ENCODE peak calls at places on chromosomes 2 and 18, in eight cellular contexts. One of them, this sample, is unnamed.

GRCh38 chr2:23926750-23927627 is at the start of gene ATAD2B:
- DNase-seq in PC-9: peak; percentile 96
- DNase-seq in NCI-H774: peak; percentile 95
- DNase-seq in CD8-positive, alpha-beta memory T cell: peak; percentile 90
- DNase-seq in mesothelial cell of epicardium: peak; percentile 85
- DNase-seq in GM10248: peak; percentile 93
- DNase-seq in left kidney: peak; percentile 98
- DNase-seq in endothelial cell: peak; percentile 98
- DNase-seq in this sample: peak; percentile 92

GRCh38 chr2:104521247-104521646 is 332.7 kb upstream of the POU3F3 start:
- DNase-seq in PC-9: no peak
- DNase-seq in NCI-H774: no peak
- DNase-seq in CD8-positive, alpha-beta memory T cell: no peak
- DNase-seq in mesothelial cell of epicardium: no peak
- DNase-seq in GM10248: no peak
- DNase-seq in left kidney: peak; percentile 57
- DNase-seq in endothelial cell: peak; percentile 20
- DNase-seq in this sample: no peak

GRCh38 chr2:196598412-196598811 is 41.1 kb upstream of the CCDC150 start:
- DNase-seq in PC-9: no peak
- DNase-seq in NCI-H774: no peak
- DNase-seq in CD8-positive, alpha-beta memory T cell: no peak
- DNase-seq in mesothelial cell of epicardium: no peak
- DNase-seq in GM10248: no peak
- DNase-seq in left kidney: no peak
- DNase-seq in endothelial cell: no peak
- DNase-seq in this sample: no peak

GRCh38 chr2:114518738-114519137 is 76.3 kb downstream of the DPP10 start:
- DNase-seq in PC-9: no peak
- DNase-seq in NCI-H774: no peak
- DNase-seq in CD8-positive, alpha-beta memory T cell: no peak
- DNase-seq in mesothelial cell of epicardium: no peak
- DNase-seq in GM10248: no peak
- DNase-seq in left kidney: no peak
- DNase-seq in endothelial cell: no peak
- DNase-seq in this sample: no peak

GRCh38 chr2:145846986-145847385 is 1327.1 kb upstream of the ZEB2 start:
- DNase-seq in PC-9: no peak
- DNase-seq in NCI-H774: no peak
- DNase-seq in CD8-positive, alpha-beta memory T cell: no peak
- DNase-seq in mesothelial cell of epicardium: no peak
- DNase-seq in GM10248: no peak
- DNase-seq in left kidney: no peak
- DNase-seq in endothelial cell: no peak
- DNase-seq in this sample: no peak

GRCh38 chr2:101519173-101519492 is 44.2 kb upstream of the RFX8 start:
- DNase-seq in PC-9: no peak
- DNase-seq in NCI-H774: no peak
- DNase-seq in CD8-positive, alpha-beta memory T cell: no peak
- DNase-seq in mesothelial cell of epicardium: no peak
- DNase-seq in GM10248: no peak
- DNase-seq in left kidney: no peak
- DNase-seq in endothelial cell: no peak
- DNase-seq in this sample: no peak

GRCh38 chr2:121155502-121156056 is 129.4 kb downstream of the TFCP2L1 start:
- DNase-seq in PC-9: peak; percentile 63
- DNase-seq in NCI-H774: peak; percentile 83
- DNase-seq in CD8-positive, alpha-beta memory T cell: no peak
- DNase-seq in mesothelial cell of epicardium: no peak
- DNase-seq in GM10248: no peak
- DNase-seq in left kidney: no peak
- DNase-seq in endothelial cell: no peak
- DNase-seq in this sample: no peak

GRCh38 chr2:174059875-174060226 is 94.7 kb upstream of the SP3 start:
- DNase-seq in PC-9: no peak
- DNase-seq in NCI-H774: no peak
- DNase-seq in CD8-positive, alpha-beta memory T cell: no peak
- DNase-seq in mesothelial cell of epicardium: no peak
- DNase-seq in GM10248: no peak
- DNase-seq in left kidney: no peak
- DNase-seq in endothelial cell: no peak
- DNase-seq in this sample: no peak

GRCh38 chr2:149394864-149395263 is 64.5 kb downstream of the LYPD6 start:
- DNase-seq in PC-9: no peak
- DNase-seq in NCI-H774: no peak
- DNase-seq in CD8-positive, alpha-beta memory T cell: no peak
- DNase-seq in mesothelial cell of epicardium: no peak
- DNase-seq in GM10248: no peak
- DNase-seq in left kidney: no peak
- DNase-seq in endothelial cell: no peak
- DNase-seq in this sample: no peak

GRCh38 chr18:23259701-23260661 is 124.7 kb downstream of the CABLES1 start:
- DNase-seq in PC-9: peak; percentile 77
- DNase-seq in NCI-H774: peak; percentile 68
- DNase-seq in CD8-positive, alpha-beta memory T cell: no peak
- DNase-seq in mesothelial cell of epicardium: no peak
- DNase-seq in GM10248: peak; percentile 49
- DNase-seq in left kidney: peak; percentile 89
- DNase-seq in endothelial cell: peak; percentile 81
- DNase-seq in this sample: no peak

GRCh38 chr2:43824951-43825493 is 13.6 kb downstream of the ABCG5 start:
- DNase-seq in PC-9: no peak
- DNase-seq in NCI-H774: no peak
- DNase-seq in CD8-positive, alpha-beta memory T cell: no peak
- DNase-seq in mesothelial cell of epicardium: no peak
- DNase-seq in GM10248: no peak
- DNase-seq in left kidney: no peak
- DNase-seq in endothelial cell: no peak
- DNase-seq in this sample: no peak

GRCh38 chr2:33377048-33377447 is 99.4 kb upstream of the RASGRP3 start:
- DNase-seq in PC-9: no peak
- DNase-seq in NCI-H774: no peak
- DNase-seq in CD8-positive, alpha-beta memory T cell: no peak
- DNase-seq in mesothelial cell of epicardium: no peak
- DNase-seq in GM10248: no peak
- DNase-seq in left kidney: no peak
- DNase-seq in endothelial cell: no peak
- DNase-seq in this sample: no peak

GRCh38 chr2:239290618-239291504 is 110.0 kb downstream of the HDAC4 start:
- DNase-seq in PC-9: no peak
- DNase-seq in NCI-H774: no peak
- DNase-seq in CD8-positive, alpha-beta memory T cell: no peak
- DNase-seq in mesothelial cell of epicardium: peak; percentile 3
- DNase-seq in GM10248: no peak
- DNase-seq in left kidney: no peak
- DNase-seq in endothelial cell: no peak
- DNase-seq in this sample: no peak

GRCh38 chr2:161995553-161996016 is 78.4 kb downstream of the DPP4 start:
- DNase-seq in PC-9: no peak
- DNase-seq in NCI-H774: no peak
- DNase-seq in CD8-positive, alpha-beta memory T cell: no peak
- DNase-seq in mesothelial cell of epicardium: no peak
- DNase-seq in GM10248: no peak
- DNase-seq in left kidney: no peak
- DNase-seq in endothelial cell: no peak
- DNase-seq in this sample: no peak

GRCh38 chr2:101114268-101114783 is 36.9 kb downstream of the TBC1D8 start:
- DNase-seq in PC-9: no peak
- DNase-seq in NCI-H774: no peak
- DNase-seq in CD8-positive, alpha-beta memory T cell: no peak
- DNase-seq in mesothelial cell of epicardium: no peak
- DNase-seq in GM10248: no peak
- DNase-seq in left kidney: peak; percentile 25
- DNase-seq in endothelial cell: no peak
- DNase-seq in this sample: no peak

GRCh38 chr2:152189622-152190495 is 14.3 kb upstream of the STAM2 start:
- DNase-seq in PC-9: peak; percentile 39
- DNase-seq in NCI-H774: peak; percentile 7
- DNase-seq in CD8-positive, alpha-beta memory T cell: no peak
- DNase-seq in mesothelial cell of epicardium: no peak
- DNase-seq in GM10248: peak; percentile 48
- DNase-seq in left kidney: peak; percentile 85
- DNase-seq in endothelial cell: peak; percentile 36
- DNase-seq in this sample: no peak

GRCh38 chr18:22032392-22032961 is 136.9 kb upstream of the GATA6 start:
- DNase-seq in PC-9: peak; percentile 45
- DNase-seq in NCI-H774: no peak
- DNase-seq in CD8-positive, alpha-beta memory T cell: no peak
- DNase-seq in mesothelial cell of epicardium: no peak
- DNase-seq in GM10248: no peak
- DNase-seq in left kidney: no peak
- DNase-seq in endothelial cell: no peak
- DNase-seq in this sample: peak; percentile 30

GRCh38 chr2:73823916-73824523 is 4.7 kb upstream of the STAMBP start:
- DNase-seq in PC-9: no peak
- DNase-seq in NCI-H774: peak; percentile 41
- DNase-seq in CD8-positive, alpha-beta memory T cell: peak; percentile 15
- DNase-seq in mesothelial cell of epicardium: no peak
- DNase-seq in GM10248: peak; percentile 47
- DNase-seq in left kidney: peak; percentile 85
- DNase-seq in endothelial cell: peak; percentile 18
- DNase-seq in this sample: no peak

GRCh38 chr2:1593371-1594205 is 150.7 kb downstream of the PXDN start:
- DNase-seq in PC-9: peak; percentile 81
- DNase-seq in NCI-H774: no peak
- DNase-seq in CD8-positive, alpha-beta memory T cell: no peak
- DNase-seq in mesothelial cell of epicardium: no peak
- DNase-seq in GM10248: no peak
- DNase-seq in left kidney: peak; percentile 70
- DNase-seq in endothelial cell: no peak
- DNase-seq in this sample: peak; percentile 74

This sample was measured in T1000.